ENCODE peak calls at places on chromosomes 4 and X, in nine cellular contexts. F, V, S, W, Y, J, I, E and D are unnamed samples.

GRCh38 chr4:20462426-20463175 is 210.9 kb downstream of the SLIT2 start:
- DNase-seq in F (no peak), V (no peak), S (no peak), W (no peak), Y (peak; percentile 39), J (no peak), I (no peak), E (no peak), D (no peak)

GRCh38 chrX:133649659-133650058 is 234.4 kb upstream of the GPC4 start:
- DNase-seq in F (peak; percentile 9), V (no peak), S (no peak), W (no peak), Y (no peak), J (no peak), I (no peak), E (no peak), D (no peak)

GRCh38 chrX:130120746-130121504 is 10.6 kb upstream of the ELF4 start:
- DNase-seq in F (peak; percentile 67), V (peak; percentile 79), S (peak; percentile 81), W (peak; percentile 80), Y (peak; percentile 65), J (peak; percentile 74), I (peak; percentile 78), E (peak; percentile 91), D (peak; percentile 64)

GRCh38 chr4:12889054-12889453 is 595.1 kb downstream of the RAB28 start:
- DNase-seq in F (no peak), V (no peak), S (no peak), W (no peak), Y (no peak), J (no peak), I (no peak), E (no peak), D (no peak)

GRCh38 chr4:165814256-165815010 is 58.6 kb upstream of the TLL1 start:
- DNase-seq in F (no peak), V (no peak), S (no peak), W (no peak), Y (no peak), J (no peak), I (no peak), E (peak; percentile 11), D (no peak)

GRCh38 chr4:139922625-139923024 is 231.4 kb downstream of the MAML3 start:
- DNase-seq in F (no peak), V (no peak), S (no peak), W (no peak), Y (no peak), J (no peak), I (no peak), E (peak; percentile 57), D (no peak)

GRCh38 chr4:26385690-26386089 is 64.9 kb downstream of the RBPJ start:
- DNase-seq in F (no peak), V (no peak), S (no peak), W (no peak), Y (no peak), J (no peak), I (peak; percentile 36), E (no peak), D (no peak)

GRCh38 chr4:2537011-2537830 is 774 bp downstream of the FAM193A start:
- DNase-seq in F (peak; percentile 34), V (no peak), S (peak; percentile 86), W (peak; percentile 63), Y (peak; percentile 19), J (peak; percentile 50), I (peak; percentile 57), E (peak; percentile 25), D (peak; percentile 66)

GRCh38 chr4:54659213-54660144 is 1.7 kb downstream of the KIT start:
- DNase-seq in F (no peak), V (peak; percentile 53), S (no peak), W (no peak), Y (peak; percentile 15), J (no peak), I (no peak), E (peak; percentile 4), D (no peak)

GRCh38 chr4:128782076-128782715 is 27.3 kb upstream of the JADE1 start:
- DNase-seq in F (no peak), V (no peak), S (no peak), W (no peak), Y (peak; percentile 18), J (peak; percentile 50), I (peak; percentile 27), E (peak; percentile 55), D (peak; percentile 19)

GRCh38 chr4:185534850-185535761 is at the start of gene PDLIM3:
- DNase-seq in F (peak; percentile 38), V (peak; percentile 78), S (peak; percentile 79), W (peak; percentile 60), Y (no peak), J (peak; percentile 58), I (peak; percentile 43), E (no peak), D (no peak)

GRCh38 chrX:110836982-110837381 is 41.4 kb upstream of the CHRDL1 start:
- DNase-seq in F (no peak), V (peak; percentile 30), S (no peak), W (no peak), Y (no peak), J (no peak), I (no peak), E (no peak), D (no peak)

DNA sequence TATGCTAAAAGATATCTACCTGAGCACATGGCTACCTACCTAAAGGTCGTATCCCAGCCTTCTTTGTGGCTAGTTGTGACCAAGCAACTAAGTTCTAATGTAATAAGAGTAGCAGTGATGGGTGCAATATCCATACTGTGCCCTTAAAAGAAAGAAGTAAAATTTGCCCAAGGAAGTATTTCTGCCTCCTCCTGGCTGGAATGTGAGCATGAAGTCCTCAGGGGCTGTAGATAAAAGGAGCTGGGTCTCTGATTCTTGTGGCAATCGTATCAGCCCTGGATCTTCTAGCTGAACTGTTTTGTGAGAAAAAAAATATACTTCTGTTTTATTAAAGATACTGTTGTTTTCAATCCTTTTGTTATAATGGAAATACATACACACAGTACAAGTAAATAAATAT is 217.4 kb downstream of the GPAT3 start:
- DNase-seq in F (no peak), V (no peak), S (no peak), W (no peak), Y (no peak), J (no peak), I (no peak), E (no peak), D (no peak)
- TF ChIP-seq CTCF in F (peak; percentile 34), V (no peak), S (no peak), W (no peak), Y (no peak), J (no peak), I (no peak), E (peak; percentile 14), D (no peak)

DNA sequence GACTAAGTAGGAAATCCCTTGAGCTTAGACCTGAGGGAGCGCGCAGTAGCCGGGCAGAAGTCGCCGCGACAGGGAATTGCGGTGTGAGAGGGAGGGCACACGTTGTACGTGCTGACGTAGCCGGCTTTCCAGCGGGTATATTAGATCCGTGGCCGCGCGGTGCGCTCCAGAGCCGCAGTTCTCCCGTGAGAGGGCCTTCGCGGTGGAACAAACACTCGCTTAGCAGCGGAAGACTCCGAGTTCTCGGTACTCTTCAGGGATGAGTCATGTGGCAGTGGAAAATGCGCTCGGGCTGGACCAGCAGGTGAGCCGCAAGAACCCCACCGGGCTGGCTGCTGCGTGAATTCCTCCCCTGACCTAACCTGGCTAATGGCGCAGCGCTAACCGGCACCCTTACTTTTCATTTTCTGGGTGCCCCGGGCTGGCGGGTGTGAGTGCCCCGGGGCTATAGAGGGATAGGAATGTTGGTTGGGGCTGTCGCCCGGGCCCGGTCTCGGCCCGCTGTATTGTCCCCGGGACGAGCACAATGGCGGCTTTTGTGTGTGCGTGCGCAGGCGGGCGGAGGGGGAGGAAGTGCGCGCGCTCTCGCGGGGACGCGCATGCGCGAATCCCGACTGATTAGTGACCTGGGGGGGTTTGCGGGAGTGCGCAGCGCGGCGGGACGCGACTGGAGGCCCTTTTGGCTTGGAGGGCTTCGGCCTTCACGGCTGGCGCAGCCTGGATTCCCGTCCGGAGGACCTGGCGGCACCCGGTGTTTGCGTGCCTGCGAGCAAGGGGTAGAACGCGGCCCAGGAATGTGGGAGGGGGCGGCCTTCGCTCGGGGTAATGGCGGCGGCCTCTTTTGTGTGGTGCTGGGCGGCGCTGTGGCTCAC is at the start of gene DDX3X:
- DNase-seq in F (peak; percentile 69), V (peak; percentile 74), S (peak; percentile 90), W (peak; percentile 94), Y (peak; percentile 80), J (peak; percentile 93), I (peak; percentile 92), E (peak; percentile 96), D (peak; percentile 76)
- TF ChIP-seq CTCF in F (peak; percentile 13), V (no peak), S (peak; percentile 12), W (no peak), Y (no peak), J (peak; percentile 4), I (peak; percentile 68), E (peak; percentile 44), D (no peak)

GRCh38 chrX:112868586-112868985 is 28.0 kb upstream of the AMOT start:
- DNase-seq in F (no peak), V (no peak), S (no peak), W (no peak), Y (no peak), J (no peak), I (no peak), E (no peak), D (no peak)

GRCh38 chrX:112877771-112878173 is 37.1 kb upstream of the AMOT start:
- DNase-seq in F (no peak), V (no peak), S (no peak), W (no peak), Y (no peak), J (no peak), I (no peak), E (no peak), D (no peak)

GRCh38 chrX:112874614-112875013 is 34.0 kb upstream of the AMOT start:
- DNase-seq in F (no peak), V (no peak), S (no peak), W (no peak), Y (no peak), J (no peak), I (no peak), E (no peak), D (no peak)

GRCh38 chrX:112874140-112874539 is 33.5 kb upstream of the AMOT start:
- DNase-seq in F (no peak), V (no peak), S (no peak), W (no peak), Y (no peak), J (no peak), I (no peak), E (peak; percentile 0), D (no peak)
- TF ChIP-seq CTCF in F (peak; percentile 53), V (no peak), S (no peak), W (no peak), Y (no peak), J (no peak), I (no peak), E (no peak), D (no peak)

DNA sequence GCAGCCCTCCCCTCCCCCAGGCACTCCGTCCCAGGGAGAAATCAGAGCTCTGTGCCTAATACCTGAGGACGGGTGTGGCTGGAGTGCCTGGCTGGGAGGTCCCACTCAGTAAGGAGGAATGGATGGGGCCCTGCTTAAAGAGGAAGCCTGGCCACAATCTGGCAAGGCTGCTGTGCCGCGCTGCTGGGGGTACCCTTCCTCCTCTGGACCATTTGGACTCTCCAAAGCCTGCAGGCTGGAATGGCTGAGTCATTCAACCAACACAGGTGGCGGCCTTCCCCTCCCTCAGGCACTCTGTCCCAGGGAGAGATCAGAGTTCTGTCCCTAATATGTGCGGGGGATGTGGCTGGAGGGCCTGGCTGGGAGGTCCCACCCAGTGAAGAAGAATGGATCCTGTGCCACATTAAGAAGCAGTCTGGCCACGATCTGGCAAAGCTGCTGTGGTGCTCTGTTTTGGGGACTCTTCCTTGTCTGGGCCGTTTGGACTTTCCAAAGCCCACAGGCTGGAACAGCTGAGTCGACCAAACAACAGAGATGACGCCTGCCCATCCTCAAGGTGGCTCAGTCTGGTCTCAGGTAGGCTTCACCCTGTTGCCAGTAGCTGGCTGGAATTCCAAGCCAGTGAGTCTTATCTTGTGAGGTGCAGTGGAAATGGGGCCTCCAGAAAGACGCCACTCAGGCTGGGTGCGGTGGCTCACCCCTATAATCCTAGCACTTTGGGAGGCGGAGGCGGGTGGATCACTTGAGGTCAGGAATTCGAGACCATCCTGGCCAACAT is 127.3 kb upstream of the HUWE1 start:
- DNase-seq in F (no peak), V (no peak), S (no peak), W (no peak), Y (no peak), J (no peak), I (no peak), E (no peak), D (no peak)
- TF ChIP-seq CTCF in F (no peak), V (no peak), S (no peak), W (no peak), Y (no peak), J (no peak), I (no peak), E (no peak), D (no peak)